ENCODE peak calls at places on chromosomes 2 and 18, in six cellular contexts. T is heart left ventricle; E is uterus; S is germinal center; D is CD8-positive, alpha-beta memory T cell; Q is HTR-8/SVneo. B is an unnamed sample.

GRCh38 chr2:216526939-216527338 is 28.3 kb downstream of the RPL37A start:
- DNase-seq in E (no peak), T (no peak), Q (no peak), D (no peak), S (no peak), B (no peak)

GRCh38 chr18:47758000-47758399 is 172.5 kb downstream of the SMAD2 start:
- DNase-seq in Q (no peak), D (no peak), S (no peak), E (no peak), T (no peak), B (no peak)

GRCh38 chr2:195548198-195548940 is 108.7 kb upstream of the SLC39A10 start:
- DNase-seq in S (no peak), E (no peak), Q (no peak), D (no peak), T (no peak), B (no peak)

GRCh38 chr2:75571730-75572430 is 11.1 kb upstream of the EVA1A start:
- DNase-seq in S (no peak), Q (no peak), E (no peak), T (no peak), D (no peak), B (no peak)

GRCh38 chr2:23545391-23545790 is 160.4 kb downstream of the KLHL29 start:
- DNase-seq in E (no peak), S (no peak), T (no peak), Q (peak; percentile 53), D (no peak), B (no peak)

GRCh38 chr18:60248563-60249330 is 123.8 kb downstream of the MC4R start:
- DNase-seq in S (no peak), T (no peak), D (no peak), Q (no peak), E (no peak), B (no peak)

GRCh38 chr2:100941646-100942240 is 60.3 kb upstream of the RPL31 start:
- DNase-seq in S (no peak), E (no peak), D (no peak), Q (no peak), T (no peak), B (no peak)

GRCh38 chr2:53945538-53945937 is 25.3 kb downstream of the PSME4 start:
- DNase-seq in S (no peak), Q (no peak), E (no peak), T (no peak), D (no peak), B (no peak)

GRCh38 chr2:222977121-222977520 is 74.9 kb upstream of the KCNE4 start:
- DNase-seq in D (no peak), S (no peak), T (no peak), E (no peak), Q (no peak), B (no peak)

GRCh38 chr18:63518178-63519012 is 23.8 kb upstream of the SERPINB12 start:
- DNase-seq in E (peak; percentile 69), D (peak; percentile 41), Q (peak; percentile 24), S (peak; percentile 38), T (peak; percentile 45), B (peak; percentile 25)

GRCh38 chr2:120949027-120949956 is 213.6 kb downstream of the GLI2 start:
- DNase-seq in Q (no peak), E (no peak), T (no peak), D (no peak), S (no peak), B (no peak)

GRCh38 chr2:46047280-46047679 is 249.9 kb upstream of the EPAS1 start:
- DNase-seq in D (no peak), S (no peak), E (no peak), Q (no peak), T (no peak), B (no peak)

GRCh38 chr18:49560277-49561126 is 1.4 kb upstream of the LIPG start:
- DNase-seq in T (no peak), S (peak; percentile 4), D (no peak), E (no peak), Q (no peak), B (no peak)

GRCh38 chr2:241796610-241797138 is 12.3 kb upstream of the NEU4 start:
- DNase-seq in E (no peak), T (no peak), D (no peak), Q (no peak), S (no peak), B (no peak)

GRCh38 chr2:226869371-226869770 is 33.5 kb downstream of the RHBDD1 start:
- DNase-seq in E (no peak), Q (no peak), D (no peak), T (no peak), S (no peak), B (no peak)

GRCh38 chr18:77249583-77250500 is at the start of gene GALR1:
- DNase-seq in Q (no peak), S (no peak), D (no peak), E (no peak), T (no peak), B (no peak)

GRCh38 chr2:58304843-58305242 is 63.7 kb upstream of the FANCL start:
- DNase-seq in S (no peak), T (no peak), Q (no peak), E (no peak), D (no peak), B (no peak)

GRCh38 chr2:70931376-70932000 is 4.2 kb upstream of the ATP6V1B1 start:
- DNase-seq in D (no peak), S (no peak), Q (no peak), E (no peak), T (no peak), B (no peak)

GRCh38 chr2:177914247-177914646 is 158.3 kb downstream of the PDE11A start:
- DNase-seq in D (no peak), E (no peak), T (no peak), S (no peak), Q (no peak), B (no peak)